ENCODE peak calls at places on chromosomes 6 and 20, in seven cellular contexts. N, L, X, Y, H, A and Q are unnamed samples.

GRCh38 chr20:5864873-5865582 is 85.3 kb downstream of the TRMT6 start:
- DNase-seq in L (peak), N (peak), A (no peak), X (no peak), H (peak), Y (no peak), Q (no peak)

GRCh38 chr6:165729307-165729936 is 66.4 kb upstream of the PDE10A start:
- DNase-seq in L (peak), A (no peak), N (peak), H (peak), X (peak), Y (no peak), Q (no peak)

GRCh38 chr6:3696525-3696924 is 55.0 kb downstream of the PXDC1 start:
- DNase-seq in L (peak), N (no peak), H (peak), A (no peak), Y (no peak), X (no peak), Q (no peak)

GRCh38 chr6:90393232-90393884 is 96.7 kb upstream of the BACH2 start:
- DNase-seq in A (peak), Y (no peak), L (peak), X (peak), N (peak), H (peak), Q (no peak)

GRCh38 chr6:21769405-21769851 is 175.9 kb downstream of the SOX4 start:
- DNase-seq in Y (no peak), H (peak), X (peak), N (peak), L (peak), A (peak), Q (no peak)

GRCh38 chr6:73823046-73823735 is 127.2 kb downstream of the CD109 start:
- DNase-seq in L (no peak), N (no peak), H (peak), A (peak), X (no peak), Y (no peak), Q (no peak)

GRCh38 chr6:105902401-105903031 is 183.6 kb upstream of the PRDM1 start:
- DNase-seq in A (no peak), H (no peak), N (no peak), X (no peak), L (no peak), Y (no peak), Q (no peak)

GRCh38 chr6:139029470-139030210 is 1.1 kb downstream of the ABRACL start:
- DNase-seq in Y (peak), X (peak), N (peak), L (peak), A (peak), H (peak), Q (no peak)

GRCh38 chr6:119467478-119468081 is 118.0 kb upstream of the MAN1A1 start:
- DNase-seq in H (peak), X (no peak), A (no peak), Y (no peak), N (no peak), L (peak), Q (no peak)

GRCh38 chr20:25225642-25226432 is 22.0 kb upstream of the PYGB start:
- DNase-seq in A (no peak), X (peak), H (no peak), N (no peak), Y (no peak), L (no peak), Q (no peak)

GRCh38 chr6:33441457-33441856 is 12.9 kb upstream of the ZBTB9 start:
- DNase-seq in N (no peak), H (no peak), L (no peak), A (no peak), Y (no peak), X (no peak), Q (no peak)

GRCh38 chr20:57230247-57230646 is 36.2 kb downstream of the BMP7 start:
- DNase-seq in X (no peak), A (no peak), H (no peak), L (no peak), Y (no peak), N (no peak), Q (no peak)

GRCh38 chr6:158706369-158706982 is 56.6 kb downstream of the SYTL3 start:
- DNase-seq in H (peak), A (peak), X (peak), Y (peak), N (peak), L (peak), Q (peak)

GRCh38 chr20:35954907-35955251 is 577 bp upstream of the SCAND1 start:
- DNase-seq in Y (no peak), N (peak), A (no peak), L (peak), H (peak), X (no peak), Q (no peak)

GRCh38 chr6:143061597-143062385 is 1.1 kb downstream of the AIG1 start:
- DNase-seq in X (no peak), N (no peak), H (no peak), Y (no peak), L (no peak), A (no peak), Q (no peak)
- H3K27ac ChIP-seq in X (no peak), N (peak), H (no peak), Y (peak), L (no peak), A (peak), Q (peak)

GRCh38 chr6:43817192-43817591 is 47.2 kb downstream of the VEGFA start:
- DNase-seq in Y (no peak), X (no peak), A (peak), H (peak), L (peak), N (peak), Q (no peak)
- TF ChIP-seq CTCF in Y (no peak), X (no peak), A (peak), H (peak), L (peak), N (peak), Q (no peak)

GRCh38 chr6:35370799-35371493 is 28.6 kb downstream of the PPARD start:
- DNase-seq in A (peak), X (no peak), L (no peak), H (no peak), N (no peak), Y (no peak), Q (no peak)
- H3K27ac ChIP-seq in A (peak), X (no peak), L (peak), H (peak), N (peak), Y (peak), Q (no peak)

GRCh38 chr6:43378631-43379030 is 9.2 kb upstream of the ZNF318 start:
- DNase-seq in A (no peak), Y (no peak), L (no peak), X (no peak), H (no peak), N (no peak), Q (no peak)
- TF ChIP-seq CTCF in A (no peak), Y (no peak), L (no peak), X (no peak), H (no peak), N (no peak), Q (no peak)

DNA sequence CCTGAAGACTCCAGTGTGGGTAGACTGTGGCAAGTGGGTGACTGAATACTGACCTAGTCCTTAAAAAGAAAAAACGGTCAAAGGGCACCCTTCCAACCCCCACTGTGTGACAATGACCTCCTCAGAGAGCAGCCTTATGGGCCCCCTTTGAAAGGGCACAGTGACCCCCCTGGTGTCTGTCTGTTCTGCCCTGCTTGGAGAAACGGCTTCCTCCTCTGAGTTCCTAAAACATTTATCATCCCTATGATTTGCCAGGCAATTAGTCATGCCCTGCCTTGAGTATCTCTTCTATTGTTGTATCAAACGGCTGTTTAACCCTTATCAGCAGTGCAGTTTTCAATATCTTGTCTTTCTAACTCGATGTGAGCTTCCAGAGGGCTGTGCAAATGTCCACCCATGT is 21.0 kb upstream of the STX16 start:
- DNase-seq in A (no peak), L (peak), H (no peak), N (peak), X (no peak), Y (no peak), Q (no peak)
- H3K27ac ChIP-seq in A (no peak), L (no peak), H (no peak), N (peak), X (no peak), Y (no peak), Q (no peak)

GRCh38 chr6:108453601-108454157 is 107.0 kb upstream of the FOXO3 start:
- DNase-seq in A (peak), L (peak), Y (no peak), N (no peak), H (peak), X (no peak), Q (no peak)
- TF ChIP-seq CTCF in A (no peak), L (peak), Y (no peak), N (no peak), H (no peak), X (no peak), Q (no peak)

DNA sequence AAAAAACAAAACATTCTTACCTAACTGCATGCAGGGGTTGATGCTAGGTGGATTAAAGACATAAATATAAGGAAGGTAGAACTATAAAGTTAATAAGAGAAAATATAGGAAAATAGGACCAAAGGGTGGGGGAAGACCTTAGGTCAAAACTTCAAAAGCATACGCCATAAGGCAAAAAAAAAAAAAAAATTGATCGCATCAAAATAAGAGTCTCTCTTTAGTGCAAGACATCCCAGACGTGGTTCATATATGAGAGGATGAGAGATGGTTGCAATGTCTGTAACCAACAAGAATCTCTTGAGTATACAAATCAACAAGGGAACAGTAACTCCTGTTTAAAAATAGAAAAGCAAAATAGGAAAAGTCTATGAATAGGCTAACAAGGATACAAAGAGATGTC is 8.5 kb downstream of the BAG2 start:
- DNase-seq in N (no peak), L (no peak), A (no peak), Y (no peak), H (no peak), X (no peak), Q (no peak)
- H3K27ac ChIP-seq in N (no peak), L (no peak), A (peak), Y (no peak), H (no peak), X (peak), Q (no peak)

DNA sequence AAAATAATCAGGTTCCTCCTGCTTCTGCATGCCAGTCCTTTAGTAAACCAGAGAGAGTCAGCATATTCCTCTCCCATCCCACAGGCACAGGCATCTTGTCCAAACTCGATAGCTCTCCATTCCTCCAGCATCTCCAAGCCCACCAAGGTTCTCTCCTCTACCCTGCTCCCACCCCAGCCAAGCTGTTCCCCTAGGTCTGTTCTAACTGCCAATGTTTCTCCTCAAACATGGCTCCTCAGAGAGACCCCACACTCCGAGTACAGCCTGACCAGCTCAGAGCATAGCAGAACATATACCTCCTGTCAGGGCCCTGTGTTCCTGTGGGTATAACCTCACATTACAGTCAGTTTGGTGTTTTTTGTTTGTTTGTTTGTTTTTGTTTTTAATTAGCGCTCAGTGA is 177.8 kb downstream of the VEGFA start:
- DNase-seq in L (no peak), N (no peak), X (no peak), A (no peak), Y (no peak), H (no peak), Q (no peak)
- TF ChIP-seq CTCF in L (no peak), N (no peak), X (no peak), A (no peak), Y (no peak), H (no peak), Q (no peak)

GRCh38 chr6:125968493-125968892 is 11.9 kb downstream of the HINT3 start:
- DNase-seq in A (no peak), N (no peak), H (no peak), Y (no peak), L (no peak), X (no peak), Q (no peak)
- H3K27ac ChIP-seq in A (no peak), N (no peak), H (no peak), Y (no peak), L (no peak), X (no peak), Q (no peak)

GRCh38 chr6:686528-686927 is 6.4 kb downstream of the EXOC2 start:
- DNase-seq in L (peak), A (no peak), Y (no peak), X (no peak), H (peak), N (no peak), Q (no peak)
- TF ChIP-seq CTCF in L (peak), A (peak), Y (no peak), X (no peak), H (no peak), N (peak), Q (no peak)